ENCODE peak calls at places on chromosomes 3 and 15, in four cellular contexts. One of them, this sample, is unnamed.

GRCh38 chr3:174035317-174035886 is 637.9 kb downstream of the NLGN1 start:
- DNase-seq in hepatocyte: peak; percentile 5
- DNase-seq in fibroblast of lung: peak; percentile 16
- DNase-seq in SK-N-SH: no peak
- DNase-seq in this sample: no peak

GRCh38 chr3:69252631-69253030 is 130.2 kb upstream of the LMOD3 start:
- DNase-seq in hepatocyte: no peak
- DNase-seq in fibroblast of lung: no peak
- DNase-seq in SK-N-SH: no peak
- DNase-seq in this sample: no peak

GRCh38 chr15:67047149-67047661 is 18.2 kb upstream of the SMAD3 start:
- DNase-seq in hepatocyte: no peak
- DNase-seq in fibroblast of lung: no peak
- DNase-seq in SK-N-SH: no peak
- DNase-seq in this sample: no peak

GRCh38 chr3:45644063-45644462 is 45.1 kb upstream of the SACM1L start:
- DNase-seq in hepatocyte: no peak
- DNase-seq in fibroblast of lung: peak; percentile 87
- DNase-seq in SK-N-SH: no peak
- DNase-seq in this sample: peak; percentile 84

GRCh38 chr15:42732095-42732827 is 4.7 kb downstream of the CDAN1 start:
- DNase-seq in hepatocyte: no peak
- DNase-seq in fibroblast of lung: no peak
- DNase-seq in SK-N-SH: no peak
- DNase-seq in this sample: no peak

GRCh38 chr15:86231864-86232801 is 152.5 kb downstream of the AGBL1 start:
- DNase-seq in hepatocyte: peak; percentile 73
- DNase-seq in fibroblast of lung: peak; percentile 25
- DNase-seq in SK-N-SH: peak; percentile 65
- DNase-seq in this sample: peak; percentile 52

GRCh38 chr3:194497799-194498575 is 11.2 kb upstream of the ATP13A3 start:
- DNase-seq in hepatocyte: peak; percentile 41
- DNase-seq in fibroblast of lung: no peak
- DNase-seq in SK-N-SH: no peak
- DNase-seq in this sample: no peak

GRCh38 chr3:159978353-159978752 is 10.3 kb upstream of the IL12A start:
- DNase-seq in hepatocyte: peak; percentile 65
- DNase-seq in fibroblast of lung: no peak
- DNase-seq in SK-N-SH: peak; percentile 13
- DNase-seq in this sample: peak; percentile 88

GRCh38 chr15:63160638-63161037 is 3.4 kb upstream of the RPS27L start:
- DNase-seq in hepatocyte: no peak
- DNase-seq in fibroblast of lung: no peak
- DNase-seq in SK-N-SH: no peak
- DNase-seq in this sample: no peak

GRCh38 chr15:74414603-74415338 is 19.0 kb downstream of the SEMA7A start:
- DNase-seq in hepatocyte: no peak
- DNase-seq in fibroblast of lung: no peak
- DNase-seq in SK-N-SH: no peak
- DNase-seq in this sample: no peak

GRCh38 chr15:51936119-51936478 is 35.5 kb downstream of the LEO1 start:
- DNase-seq in hepatocyte: no peak
- DNase-seq in fibroblast of lung: no peak
- DNase-seq in SK-N-SH: no peak
- DNase-seq in this sample: no peak

GRCh38 chr15:51931638-51932037 is 39.9 kb downstream of the LEO1 start:
- DNase-seq in hepatocyte: no peak
- DNase-seq in fibroblast of lung: no peak
- DNase-seq in SK-N-SH: no peak
- DNase-seq in this sample: peak; percentile 19

GRCh38 chr15:51938286-51938685 is 33.3 kb downstream of the LEO1 start:
- DNase-seq in hepatocyte: no peak
- DNase-seq in fibroblast of lung: no peak
- DNase-seq in SK-N-SH: no peak
- DNase-seq in this sample: no peak

GRCh38 chr15:51939216-51939615 is 32.4 kb downstream of the LEO1 start:
- DNase-seq in hepatocyte: no peak
- DNase-seq in fibroblast of lung: no peak
- DNase-seq in SK-N-SH: no peak
- DNase-seq in this sample: no peak

DNA sequence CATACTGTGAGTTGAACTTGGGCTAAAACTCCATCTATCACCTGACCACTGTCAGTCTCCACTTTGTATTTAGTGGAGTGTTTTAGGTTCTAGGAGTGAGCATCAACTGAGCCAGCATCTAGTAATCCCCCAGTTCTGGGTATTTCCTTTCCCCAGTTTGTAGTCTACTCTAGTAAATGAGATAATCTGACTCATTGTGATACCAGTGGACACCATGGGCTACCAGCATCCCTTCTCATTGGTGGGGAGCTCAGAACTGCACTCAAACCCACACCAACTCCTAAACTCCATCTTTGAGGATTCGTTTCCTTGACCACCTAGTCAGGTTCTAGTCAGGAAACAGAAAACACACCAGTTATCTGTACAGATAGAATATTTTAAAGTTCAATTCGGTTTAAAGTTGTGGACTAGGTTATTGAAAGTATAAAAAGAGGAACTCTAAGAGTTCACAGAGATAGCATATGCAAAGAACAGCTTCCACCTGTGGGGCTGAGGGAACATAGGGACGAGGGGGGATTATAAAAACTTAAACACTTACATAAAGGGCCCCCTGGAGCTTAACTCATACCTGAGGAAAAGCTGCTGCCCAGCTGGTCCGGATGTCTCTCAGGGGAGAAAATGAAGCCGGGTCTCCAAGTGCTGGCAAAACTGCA is 36.0 kb downstream of the LEO1 start:
- DNase-seq in hepatocyte: no peak
- DNase-seq in fibroblast of lung: no peak
- DNase-seq in SK-N-SH: no peak
- DNase-seq in this sample: no peak
- H2AFZ ChIP-seq in hepatocyte: no peak overlapping the region
- H2AFZ ChIP-seq in fibroblast of lung: no peak overlapping the region
- H2AFZ ChIP-seq in SK-N-SH: no peak overlapping the region
- H2AFZ ChIP-seq in this sample: no peak overlapping the region

GRCh38 chr15:64636541-64636940 is 138.8 kb downstream of the RBPMS2 start:
- DNase-seq in hepatocyte: no peak
- DNase-seq in fibroblast of lung: peak; percentile 9
- DNase-seq in SK-N-SH: no peak
- DNase-seq in this sample: peak; percentile 59
- H3K27ac ChIP-seq in hepatocyte: peak overlapping the region; percentile 85
- H3K27ac ChIP-seq in fibroblast of lung: no peak overlapping the region
- H3K27ac ChIP-seq in SK-N-SH: peak overlapping the region; percentile 87
- H3K27ac ChIP-seq in this sample: peak overlapping the region; percentile 71

GRCh38 chr3:101633186-101633585 is 43.7 kb downstream of the ZBTB11 start:
- DNase-seq in hepatocyte: no peak
- DNase-seq in fibroblast of lung: no peak
- DNase-seq in SK-N-SH: no peak
- DNase-seq in this sample: no peak

GRCh38 chr3:101635954-101636798 is 40.8 kb downstream of the ZBTB11 start:
- DNase-seq in hepatocyte: peak; percentile 66
- DNase-seq in fibroblast of lung: peak; percentile 43
- DNase-seq in SK-N-SH: peak; percentile 56
- DNase-seq in this sample: peak; percentile 46

GRCh38 chr3:101632586-101632985 is 44.3 kb downstream of the ZBTB11 start:
- DNase-seq in hepatocyte: no peak
- DNase-seq in fibroblast of lung: no peak
- DNase-seq in SK-N-SH: no peak
- DNase-seq in this sample: no peak

GRCh38 chr3:101635345-101635744 is 41.6 kb downstream of the ZBTB11 start:
- DNase-seq in hepatocyte: no peak
- DNase-seq in fibroblast of lung: no peak
- DNase-seq in SK-N-SH: no peak
- DNase-seq in this sample: no peak

DNA sequence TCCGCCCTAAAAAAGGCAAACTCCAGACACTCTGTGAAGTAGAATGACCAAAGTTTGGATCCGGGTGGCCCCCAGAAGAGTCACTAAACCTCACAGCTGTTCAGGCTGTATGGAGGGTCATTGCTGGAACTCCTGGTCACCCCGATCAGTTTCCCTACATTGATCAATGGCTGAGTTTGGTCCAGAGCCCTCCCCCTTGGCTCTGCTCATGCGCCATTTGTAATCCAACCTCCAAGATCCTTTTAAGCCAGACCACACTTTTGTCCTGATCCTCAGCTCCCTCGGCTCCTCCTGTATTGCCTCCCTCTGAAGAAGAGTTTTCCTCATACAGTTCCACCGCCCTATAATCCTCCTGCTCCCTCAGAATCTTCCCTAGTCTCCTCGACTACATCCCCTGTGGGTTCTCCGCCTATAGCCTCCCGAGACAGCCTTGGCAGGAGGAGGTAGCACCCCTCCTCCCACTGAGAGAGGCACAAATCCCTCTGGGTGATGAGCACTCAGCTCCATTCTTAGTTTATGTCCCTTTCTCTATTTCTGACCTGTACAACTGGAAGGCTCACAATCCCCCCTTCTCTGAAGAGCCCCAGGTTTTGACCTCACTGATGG is 42.2 kb downstream of the ZBTB11 start:
- DNase-seq in hepatocyte: no peak
- DNase-seq in fibroblast of lung: no peak
- DNase-seq in SK-N-SH: no peak
- DNase-seq in this sample: no peak
- H2AFZ ChIP-seq in hepatocyte: no peak overlapping the region
- H2AFZ ChIP-seq in fibroblast of lung: no peak overlapping the region
- H2AFZ ChIP-seq in SK-N-SH: no peak overlapping the region
- H2AFZ ChIP-seq in this sample: no peak overlapping the region

DNA sequence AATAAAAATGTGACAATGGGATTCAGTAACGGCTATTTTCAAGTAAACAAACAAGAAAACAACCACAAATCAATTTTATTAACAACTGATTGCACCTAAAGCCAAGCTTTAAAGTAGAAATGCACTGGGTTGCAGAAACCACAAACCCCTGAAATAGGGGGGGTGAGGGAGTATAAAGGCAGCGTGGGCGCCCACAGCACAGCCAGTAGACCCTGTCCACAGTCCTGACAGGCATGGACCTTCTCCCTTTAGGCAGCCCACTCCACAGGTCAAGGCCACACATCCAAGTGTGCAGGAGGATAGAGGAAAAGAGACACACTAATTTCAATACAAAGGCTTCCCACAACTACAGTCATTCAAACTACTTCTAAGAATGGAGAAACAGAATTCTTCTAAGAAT is 48.8 kb downstream of the CHSY1 start:
- DNase-seq in hepatocyte: no peak
- DNase-seq in fibroblast of lung: no peak
- DNase-seq in SK-N-SH: no peak
- DNase-seq in this sample: no peak
- H3K27ac ChIP-seq in hepatocyte: no peak overlapping the region
- H3K27ac ChIP-seq in fibroblast of lung: peak overlapping the region; percentile 26
- H3K27ac ChIP-seq in SK-N-SH: peak overlapping the region; percentile 69
- H3K27ac ChIP-seq in this sample: no peak overlapping the region

GRCh38 chr3:129315386-129315991 is 36.8 kb downstream of the HMCES start:
- DNase-seq in hepatocyte: no peak
- DNase-seq in fibroblast of lung: peak; percentile 23
- DNase-seq in SK-N-SH: peak; percentile 53
- DNase-seq in this sample: peak; percentile 41
- H2AFZ ChIP-seq in hepatocyte: peak overlapping the region; percentile 3
- H2AFZ ChIP-seq in fibroblast of lung: no peak overlapping the region
- H2AFZ ChIP-seq in SK-N-SH: no peak overlapping the region
- H2AFZ ChIP-seq in this sample: peak overlapping the region; percentile 24

DNA sequence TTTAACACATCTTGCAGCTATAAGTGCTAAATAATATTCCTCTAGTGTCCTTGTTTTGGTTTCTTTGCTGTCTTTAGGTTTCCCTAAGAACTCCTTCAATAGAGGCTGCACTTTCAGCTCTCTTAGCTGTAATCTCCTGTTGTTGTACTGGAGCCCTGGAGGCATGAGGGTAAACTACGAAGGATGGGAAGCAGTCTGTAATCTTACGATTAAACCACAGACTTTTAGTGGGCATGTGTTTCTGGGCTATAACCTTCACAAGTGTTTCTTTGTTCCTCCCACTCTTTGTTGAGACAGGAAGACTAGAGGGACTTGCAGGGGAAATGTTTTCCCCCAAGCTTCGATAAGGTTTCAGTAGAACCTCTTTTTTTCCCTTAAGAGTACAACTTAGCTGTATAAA is 1058.1 kb downstream of the NSUN3 start:
- DNase-seq in hepatocyte: no peak
- DNase-seq in fibroblast of lung: no peak
- DNase-seq in SK-N-SH: peak; percentile 1
- DNase-seq in this sample: no peak
- H3K27ac ChIP-seq in hepatocyte: no peak overlapping the region
- H3K27ac ChIP-seq in fibroblast of lung: no peak overlapping the region
- H3K27ac ChIP-seq in SK-N-SH: no peak overlapping the region
- H3K27ac ChIP-seq in this sample: no peak overlapping the region